ENCODE peak calls at places on chromosomes 6 and 20, in six cellular contexts. V, I, Z, T, O and A are unnamed samples.

GRCh38 chr6:170181338-170181690 is 109.6 kb downstream of the DLL1 start:
- DNase-seq in I (no peak), T (no peak), O (no peak), V (no peak), Z (no peak), A (no peak)

GRCh38 chr6:30824698-30825097 is 59.6 kb upstream of the DDR1 start:
- DNase-seq in V (no peak), T (no peak), O (no peak), Z (no peak), I (no peak), A (no peak)

GRCh38 chr6:158536084-158536890 is 23.6 kb upstream of the TMEM181 start:
- DNase-seq in Z (peak), O (peak), V (peak), I (peak), T (peak), A (no peak)

GRCh38 chr6:12614468-12614867 is 102.1 kb upstream of the PHACTR1 start:
- DNase-seq in O (no peak), T (no peak), V (no peak), I (no peak), Z (no peak), A (no peak)

GRCh38 chr20:43721429-43722152 is 5.2 kb downstream of the GTSF1L start:
- DNase-seq in I (no peak), O (no peak), V (no peak), Z (no peak), T (no peak), A (no peak)

GRCh38 chr20:63268671-63269439 is 3.8 kb upstream of the ARFGAP1 start:
- DNase-seq in O (no peak), T (no peak), Z (no peak), I (no peak), V (no peak), A (no peak)

GRCh38 chr6:122184260-122184934 is 215.1 kb upstream of the HSF2 start:
- DNase-seq in Z (peak), I (no peak), V (no peak), O (no peak), T (no peak), A (no peak)

GRCh38 chr20:1103751-1104150 is 14.7 kb upstream of the PSMF1 start:
- DNase-seq in O (no peak), T (no peak), V (no peak), I (no peak), Z (no peak), A (no peak)

GRCh38 chr20:52240802-52241201 is 49.2 kb upstream of the ZFP64 start:
- DNase-seq in V (no peak), Z (no peak), I (no peak), T (no peak), O (no peak), A (no peak)

GRCh38 chr6:73985891-73986290 is 289.9 kb downstream of the CD109 start:
- DNase-seq in V (no peak), O (peak), T (no peak), Z (no peak), I (no peak), A (no peak)

GRCh38 chr6:28947067-28947765 is 23.4 kb upstream of the TRIM27 start:
- DNase-seq in V (no peak), I (no peak), Z (no peak), O (no peak), T (no peak), A (no peak)

GRCh38 chr6:168039849-168040248 is 39.2 kb downstream of the FRMD1 start:
- DNase-seq in V (no peak), O (no peak), I (no peak), T (no peak), Z (no peak), A (no peak)

GRCh38 chr6:144931172-144932035 is 646.3 kb downstream of the UTRN start:
- DNase-seq in T (no peak), Z (no peak), V (peak), O (peak), I (no peak), A (no peak)